ENCODE peak calls at places on chromosomes 12 and 14, in six cellular contexts. Q is CD8-positive, alpha-beta T cell; E is small intestine; X is A549; K is lower lobe of right lung; I is SK-N-SH. G is an unnamed sample.

GRCh38 chr12:82436354-82436753 is 78.0 kb downstream of the METTL25 start:
- DNase-seq in Q (no peak), E (no peak), X (no peak), K (no peak), I (no peak), G (no peak)

GRCh38 chr14:53043107-53043704 is 92.4 kb upstream of the FERMT2 start:
- DNase-seq in Q (no peak), E (no peak), X (no peak), K (no peak), I (no peak), G (no peak)

GRCh38 chr14:74038015-74038859 is 19.1 kb downstream of the BBOF1 start:
- DNase-seq in Q (no peak), E (peak; percentile 77), X (peak; percentile 66), K (no peak), I (peak; percentile 53), G (no peak)

GRCh38 chr12:41212625-41213024 is 24.5 kb downstream of the PDZRN4 start:
- DNase-seq in Q (no peak), E (no peak), X (no peak), K (no peak), I (no peak), G (no peak)

GRCh38 chr12:65684906-65685305 is 139.4 kb upstream of the HMGA2 start:
- DNase-seq in Q (no peak), E (no peak), X (no peak), K (no peak), I (no peak), G (no peak)

GRCh38 chr12:123150273-123150803 is 552 bp downstream of the PITPNM2 start:
- DNase-seq in Q (peak; percentile 31), E (no peak), X (peak; percentile 17), K (peak; percentile 59), I (peak; percentile 88), G (peak; percentile 38)

GRCh38 chr14:54637829-54638446 is 71.0 kb downstream of the SAMD4A start:
- DNase-seq in Q (no peak), E (no peak), X (peak; percentile 24), K (no peak), I (no peak), G (no peak)

GRCh38 chr14:35335388-35336092 is 43.4 kb downstream of the PSMA6 start:
- DNase-seq in Q (no peak), E (peak; percentile 99), X (peak; percentile 95), K (no peak), I (peak; percentile 36), G (no peak)

GRCh38 chr14:105475916-105476845 is 1.6 kb downstream of the CRIP2 start:
- DNase-seq in Q (no peak), E (no peak), X (no peak), K (peak; percentile 72), I (peak; percentile 86), G (peak; percentile 76)

GRCh38 chr12:124608451-124608870 is 41.0 kb upstream of the NCOR2 start:
- DNase-seq in Q (no peak), E (peak; percentile 54), X (no peak), K (no peak), I (no peak), G (no peak)

GRCh38 chr14:102817942-102818940 is 41.0 kb downstream of the TRAF3 start:
- DNase-seq in Q (no peak), E (no peak), X (no peak), K (no peak), I (no peak), G (no peak)

GRCh38 chr14:68103841-68104240 is 284.3 kb downstream of the RAD51B start:
- DNase-seq in Q (no peak), E (no peak), X (no peak), K (no peak), I (no peak), G (no peak)

GRCh38 chr12:67482751-67483661 is 165.5 kb upstream of the DYRK2 start:
- DNase-seq in Q (peak; percentile 89), E (peak; percentile 65), X (no peak), K (peak; percentile 72), I (peak; percentile 3), G (no peak)

GRCh38 chr12:89179245-89179644 is 173.1 kb downstream of the DUSP6 start:
- DNase-seq in Q (no peak), E (no peak), X (no peak), K (no peak), I (no peak), G (no peak)

GRCh38 chr12:26360062-26360461 is 164.7 kb downstream of the SSPN start:
- DNase-seq in Q (no peak), E (no peak), X (no peak), K (no peak), I (no peak), G (no peak)

GRCh38 chr12:49876070-49876469 is 27.6 kb downstream of the FAIM2 start:
- DNase-seq in Q (no peak), E (no peak), X (no peak), K (no peak), I (no peak), G (no peak)

GRCh38 chr14:94773017-94773681 is 3.2 kb upstream of the GSC start:
- DNase-seq in Q (no peak), E (no peak), X (no peak), K (no peak), I (no peak), G (no peak)

GRCh38 chr12:30378307-30378706 is 317.4 kb downstream of the IPO8 start:
- DNase-seq in Q (no peak), E (no peak), X (no peak), K (no peak), I (no peak), G (no peak)

GRCh38 chr12:16189849-16190248 is 87.6 kb downstream of the SLC15A5 start:
- DNase-seq in Q (no peak), E (peak; percentile 63), X (peak; percentile 73), K (no peak), I (no peak), G (no peak)

GRCh38 chr12:52494518-52494917 is 1.5 kb upstream of the KRT6A start:
- DNase-seq in Q (no peak), E (no peak), X (no peak), K (peak; percentile 67), I (no peak), G (no peak)

GRCh38 chr12:20189767-20190166 is 178.6 kb upstream of the PDE3A start:
- DNase-seq in Q (no peak), E (no peak), X (no peak), K (no peak), I (peak; percentile 10), G (no peak)

GRCh38 chr12:42372154-42372791 is 46.3 kb downstream of the PPHLN1 start:
- DNase-seq in Q (peak; percentile 14), E (peak; percentile 59), X (peak; percentile 73), K (no peak), I (peak; percentile 54), G (peak; percentile 38)

GRCh38 chr14:70821916-70822705 is 12.8 kb upstream of the MAP3K9 start:
- DNase-seq in Q (peak; percentile 49), E (peak; percentile 45), X (peak; percentile 42), K (peak; percentile 73), I (peak; percentile 87), G (peak; percentile 30)

DNA sequence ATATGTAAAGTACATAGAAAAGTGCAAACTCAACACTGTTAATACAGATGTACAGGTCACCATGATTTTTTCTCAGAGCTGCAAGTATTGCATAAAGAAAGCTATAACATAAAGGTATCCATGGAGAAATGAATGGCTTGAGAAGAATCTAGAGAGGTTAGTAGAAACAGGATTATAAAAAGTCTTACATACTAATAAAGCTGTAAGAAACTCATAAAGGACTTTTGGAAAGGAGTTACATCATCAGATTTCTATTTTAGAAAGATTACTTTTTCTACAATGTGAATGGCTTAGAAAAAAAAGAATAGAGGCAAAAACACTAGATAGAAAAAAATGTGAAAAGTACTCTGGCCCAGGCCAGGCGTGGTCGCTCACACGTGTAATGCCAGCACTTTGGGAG is 46.3 kb downstream of the R3HDM2 start:
- DNase-seq in Q (no peak), E (no peak), X (no peak), K (no peak), I (no peak), G (no peak)
- H3K4me1 ChIP-seq in Q (no peaks in the 10 kb centered on the region), E (no peaks in the 10 kb centered on the region), X (peaks cover 16% of the 10 kb centered on the region), K (no peaks in the 10 kb centered on the region), I (no peaks in the 10 kb centered on the region), G (no peaks in the 10 kb centered on the region)

GRCh38 chr12:104493504-104493903 is 36.8 kb downstream of the CHST11 start:
- DNase-seq in Q (no peak), E (no peak), X (no peak), K (no peak), I (no peak), G (no peak)

GRCh38 chr12:104496336-104496735 is 39.6 kb downstream of the CHST11 start:
- DNase-seq in Q (no peak), E (no peak), X (no peak), K (no peak), I (peak; percentile 49), G (no peak)

GRCh38 chr12:104494137-104494815 is 37.5 kb downstream of the CHST11 start:
- DNase-seq in Q (peak; percentile 29), E (no peak), X (no peak), K (peak; percentile 51), I (no peak), G (no peak)

GRCh38 chr12:104495786-104496185 is 39.0 kb downstream of the CHST11 start:
- DNase-seq in Q (no peak), E (no peak), X (no peak), K (no peak), I (no peak), G (no peak)

DNA sequence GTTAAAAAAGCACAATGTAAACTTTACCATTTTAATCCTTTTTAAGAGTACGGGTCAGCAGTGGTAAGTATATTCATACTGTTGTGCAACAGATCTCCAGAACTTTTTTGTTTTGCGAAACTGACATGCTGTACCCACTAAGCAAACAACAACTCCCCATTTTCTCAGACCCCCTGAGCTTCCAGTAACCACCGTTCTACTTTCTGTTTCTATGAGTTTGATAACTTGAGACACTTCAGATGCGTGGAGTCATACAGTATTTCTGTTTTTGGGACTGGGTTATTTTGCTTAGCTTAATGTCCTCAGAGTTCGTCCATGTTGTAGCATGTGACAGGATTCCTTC is 38.0 kb downstream of the CHST11 start:
- DNase-seq in Q (no peak), E (no peak), X (no peak), K (no peak), I (no peak), G (no peak)
- H3K4me1 ChIP-seq in Q (peaks cover 73% of the 10 kb centered on the region), E (no peaks in the 10 kb centered on the region), X (no peaks in the 10 kb centered on the region), K (peaks cover 50% of the 10 kb centered on the region), I (peaks cover 9% of the 10 kb centered on the region), G (peaks cover 28% of the 10 kb centered on the region)

DNA sequence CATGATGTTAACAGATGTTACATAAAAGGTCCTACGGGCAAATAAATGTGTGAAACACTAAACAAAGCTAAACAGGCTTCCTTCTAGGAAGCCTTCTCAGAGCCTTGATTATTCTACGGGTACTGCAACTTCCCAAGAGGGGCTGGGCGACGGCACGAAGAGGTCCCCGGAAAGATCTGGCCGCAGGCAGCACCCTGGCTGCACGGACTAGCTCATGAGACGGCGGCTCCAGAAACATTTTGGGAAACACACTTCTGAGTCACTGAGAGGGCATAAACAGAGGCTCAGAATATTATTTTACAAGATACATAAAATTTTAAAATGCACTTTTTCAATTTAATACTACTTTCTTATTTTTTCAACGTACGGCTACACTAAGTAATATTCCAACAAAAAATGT is 19.4 kb downstream of the STX2 start:
- DNase-seq in Q (no peak), E (no peak), X (no peak), K (no peak), I (no peak), G (no peak)
- H3K4me1 ChIP-seq in Q (peaks cover 7% of the 10 kb centered on the region), E (no peaks in the 10 kb centered on the region), X (peaks cover 3% of the 10 kb centered on the region), K (peaks cover 13% of the 10 kb centered on the region), I (peaks cover 21% of the 10 kb centered on the region), G (peaks cover 3% of the 10 kb centered on the region)

DNA sequence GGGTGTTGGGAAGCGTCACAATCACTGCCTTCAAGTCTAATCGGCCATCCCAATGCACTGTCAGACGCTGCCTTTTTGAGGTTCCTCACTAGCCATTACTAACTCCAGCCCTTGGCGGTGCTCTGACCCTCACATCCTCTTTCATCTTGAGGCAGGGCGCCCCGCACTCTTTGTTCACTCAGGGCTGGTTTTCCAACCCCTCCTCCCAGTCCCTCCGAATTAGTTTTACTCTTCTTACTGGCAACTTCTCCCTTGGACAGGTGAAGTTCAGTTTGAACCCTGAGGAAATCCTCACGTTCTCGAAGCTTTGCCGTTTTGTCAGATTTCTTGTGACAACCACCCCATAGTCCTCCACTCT is 601 bp downstream of the ZC3H10 start:
- DNase-seq in Q (no peak), E (no peak), X (no peak), K (no peak), I (no peak), G (no peak)
- H3K4me1 ChIP-seq in Q (peaks cover 30% of the 10 kb centered on the region), E (no peaks in the 10 kb centered on the region), X (peaks cover 20% of the 10 kb centered on the region), K (peaks cover 21% of the 10 kb centered on the region), I (peaks cover 20% of the 10 kb centered on the region), G (peaks cover 10% of the 10 kb centered on the region)